ENCODE peak calls at places on chromosomes 7 and 10, in seven cellular contexts. I, M, Y, W, D, Q and K are unnamed samples.
A peak's percentile ranks its signal among the peaks of the same experiment; 100 is the strongest.

GRCh38 chr7:26190417-26190869 is 10.1 kb downstream of the HNRNPA2B1 start:
- DNase-seq in W (no peak), D (no peak), Y (no peak), Q (no peak), I (no peak), M (no peak), K (no peak)

GRCh38 chr7:31059551-31059950 is 7.4 kb downstream of the ADCYAP1R1 start:
- DNase-seq in Q (no peak), W (no peak), M (peak; percentile 68), Y (no peak), I (no peak), D (no peak), K (no peak)

GRCh38 chr7:50610521-50611277 is 45.5 kb upstream of the DDC start:
- DNase-seq in Y (no peak), D (no peak), Q (peak; percentile 28), M (no peak), W (no peak), I (peak; percentile 38), K (peak; percentile 37)

GRCh38 chr7:35513828-35514227 is 181.1 kb downstream of the HERPUD2 start:
- DNase-seq in Q (no peak), D (no peak), Y (no peak), I (no peak), W (no peak), M (no peak), K (no peak)

GRCh38 chr7:1694981-1695511 is 25.0 kb downstream of the ELFN1 start:
- DNase-seq in I (no peak), W (no peak), Q (no peak), D (no peak), M (peak; percentile 1), Y (no peak), K (no peak)

GRCh38 chr7:142319970-142320369 is 62.1 kb upstream of the PRSS58 start:
- DNase-seq in D (peak; percentile 45), I (peak; percentile 27), Q (no peak), M (peak; percentile 38), Y (no peak), W (no peak), K (no peak)

GRCh38 chr7:138092486-138093028 is 16.3 kb downstream of the AKR1D1 start:
- DNase-seq in Q (no peak), I (no peak), D (no peak), W (no peak), Y (peak; percentile 56), M (no peak), K (no peak)

GRCh38 chr7:70580161-70580560 is 551.8 kb upstream of the GALNT17 start:
- DNase-seq in Y (no peak), I (no peak), Q (no peak), D (no peak), M (peak; percentile 54), W (no peak), K (no peak)

GRCh38 chr7:26182706-26183105 is 17.8 kb downstream of the HNRNPA2B1 start:
- DNase-seq in Q (no peak), I (no peak), D (no peak), W (no peak), M (peak; percentile 6), Y (no peak), K (no peak)

GRCh38 chr10:85596389-85596788 is 770.2 kb downstream of the GRID1 start:
- DNase-seq in D (no peak), Q (no peak), I (no peak), M (no peak), W (no peak), Y (no peak), K (no peak)

GRCh38 chr7:38806912-38807311 is 102.1 kb downstream of the VPS41 start:
- DNase-seq in I (no peak), M (no peak), Q (no peak), W (no peak), D (no peak), Y (no peak), K (no peak)

GRCh38 chr7:4129481-4130122 is 552.5 kb upstream of the FOXK1 start:
- DNase-seq in D (no peak), Q (no peak), M (no peak), Y (no peak), W (no peak), I (no peak), K (no peak)

GRCh38 chr7:87344446-87344845 is 1.0 kb upstream of the CROT start:
- DNase-seq in I (no peak), D (peak; percentile 20), M (no peak), W (no peak), Y (no peak), Q (no peak), K (no peak)

GRCh38 chr7:34596887-34597286 is 61.1 kb upstream of the NPSR1 start:
- DNase-seq in M (no peak), Q (no peak), I (no peak), W (no peak), Y (peak; percentile 1), D (no peak), K (no peak)

GRCh38 chr10:114397651-114398145 is 6.6 kb downstream of the AFAP1L2 start:
- DNase-seq in Y (no peak), D (no peak), I (no peak), M (peak; percentile 64), Q (peak; percentile 44), W (no peak), K (no peak)

GRCh38 chr7:94250124-94250523 is 144.6 kb upstream of the COL1A2 start:
- DNase-seq in Y (no peak), Q (no peak), M (no peak), D (no peak), W (no peak), I (no peak), K (no peak)

GRCh38 chr10:31897506-31897905 is 31.1 kb downstream of the ARHGAP12 start:
- DNase-seq in W (no peak), M (no peak), D (no peak), I (no peak), Q (peak; percentile 21), Y (no peak), K (peak; percentile 22)

GRCh38 chr10:42982886-42983594 is 93.8 kb upstream of the RET start:
- DNase-seq in Q (no peak), Y (no peak), I (no peak), M (no peak), W (no peak), D (no peak), K (no peak)

GRCh38 chr10:46268076-46268881 is 18.5 kb upstream of the ANTXRL start:
- DNase-seq in M (no peak), W (no peak), I (peak; percentile 41), Y (no peak), D (peak; percentile 81), Q (no peak), K (no peak)

GRCh38 chr10:91635401-91636400 is 2.8 kb upstream of the PPP1R3C start:
- DNase-seq in Q (peak; percentile 88), D (peak; percentile 30), W (no peak), Y (peak; percentile 23), I (peak; percentile 38), M (peak; percentile 42), K (peak; percentile 81)

GRCh38 chr10:93799309-93799708 is 41.6 kb downstream of the LGI1 start:
- DNase-seq in M (no peak), I (no peak), Y (no peak), Q (no peak), D (no peak), W (no peak), K (no peak)

GRCh38 chr7:12788591-12788990 is 101.2 kb downstream of the ARL4A start:
- DNase-seq in Y (no peak), W (no peak), Q (no peak), D (no peak), I (no peak), M (no peak), K (no peak)

GRCh38 chr10:124339119-124339807 is 79.5 kb downstream of the OAT start:
- DNase-seq in D (no peak), M (no peak), Y (no peak), W (no peak), Q (no peak), I (no peak), K (no peak)

GRCh38 chr7:147022056-147022455 is 905.5 kb downstream of the CNTNAP2 start:
- DNase-seq in Q (no peak), D (no peak), M (no peak), Y (no peak), W (no peak), I (no peak), K (no peak)

GRCh38 chr7:12004547-12004946 is 172.5 kb upstream of the THSD7A start:
- DNase-seq in D (no peak), W (no peak), M (no peak), Y (no peak), I (no peak), Q (no peak), K (no peak)

GRCh38 chr10:66455304-66455703 is 470.5 kb upstream of the LRRTM3 start:
- DNase-seq in I (no peak), D (no peak), Q (peak; percentile 12), Y (no peak), W (no peak), M (no peak), K (no peak)

GRCh38 chr7:20076835-20077234 is 140.3 kb downstream of the MACC1 start:
- DNase-seq in D (no peak), Q (peak; percentile 27), I (no peak), W (no peak), M (no peak), Y (no peak), K (no peak)

GRCh38 chr10:130968511-130968910 is 343.0 kb downstream of the TCERG1L start:
- DNase-seq in M (no peak), Q (no peak), W (no peak), Y (no peak), I (no peak), D (no peak), K (no peak)

GRCh38 chr10:105650311-105650710 is 1009.2 kb downstream of the SORCS3 start:
- DNase-seq in W (no peak), M (peak; percentile 70), Y (no peak), D (no peak), I (no peak), Q (no peak), K (no peak)